ENCODE peak calls at places on chromosomes 6 and 20, in six cellular contexts. I is NCI-H774; P is AG10803; X is hepatocyte; L is progenitor cell of endocrine pancreas; H is CD8-positive, alpha-beta T cell. J is an unnamed sample.

GRCh38 chr20:19588731-19589130 is 169.3 kb upstream of the RIN2 start:
- DNase-seq in L (no peak), I (no peak), P (peak), H (no peak), X (peak), J (no peak)

GRCh38 chr6:22251331-22251730 is 45.5 kb downstream of the PRL start:
- DNase-seq in X (no peak), L (no peak), I (no peak), P (peak), H (no peak), J (no peak)

GRCh38 chr6:26383624-26384417 is 913 bp downstream of the BTN2A2 start:
- DNase-seq in L (no peak), P (peak), I (no peak), X (peak), H (no peak), J (no peak)

GRCh38 chr6:108744244-108744972 is 103.8 kb upstream of the ARMC2 start:
- DNase-seq in H (no peak), P (no peak), I (no peak), X (no peak), L (no peak), J (no peak)

GRCh38 chr6:142313284-142313683 is 11.5 kb downstream of the ADGRG6 start:
- DNase-seq in I (no peak), X (peak), L (no peak), H (no peak), P (peak), J (no peak)

GRCh38 chr20:4471221-4471620 is 250.5 kb upstream of the PRND start:
- DNase-seq in L (no peak), P (peak), H (no peak), X (no peak), I (no peak), J (no peak)

GRCh38 chr6:157240059-157240959 is 83.0 kb downstream of the TMEM242 start:
- DNase-seq in L (peak), P (peak), H (no peak), X (peak), I (peak), J (peak)

GRCh38 chr6:41072836-41073202 is at the start of gene NFYA:
- DNase-seq in P (no peak), X (no peak), I (peak), H (no peak), L (no peak), J (peak)

GRCh38 chr6:56840467-56841371 is 114.2 kb upstream of the BEND6 start:
- DNase-seq in L (no peak), H (no peak), I (no peak), X (peak), P (peak), J (no peak)

GRCh38 chr20:15528386-15529111 is 1044.7 kb downstream of the KIF16B start:
- DNase-seq in I (no peak), H (no peak), P (no peak), L (no peak), X (peak), J (no peak)

GRCh38 chr6:52253494-52253893 is 9.2 kb upstream of the IL17F start:
- DNase-seq in L (no peak), X (no peak), I (no peak), P (peak), H (no peak), J (no peak)

GRCh38 chr6:25717856-25718740 is 36.4 kb upstream of the SLC17A4 start:
- DNase-seq in L (no peak), H (no peak), P (peak), I (peak), X (peak), J (no peak)

GRCh38 chr6:1325471-1326309 is 13.8 kb downstream of the FOXQ1 start:
- DNase-seq in H (no peak), P (peak), X (peak), L (no peak), I (no peak), J (no peak)

GRCh38 chr6:132218063-132218696 is 183.1 kb downstream of the MOXD1 start:
- DNase-seq in L (no peak), H (no peak), I (no peak), P (no peak), X (peak), J (no peak)

GRCh38 chr6:107629545-107630147 is 139.7 kb downstream of the SOBP start:
- DNase-seq in I (peak), X (peak), P (no peak), L (no peak), H (no peak), J (no peak)

GRCh38 chr20:64033981-64034493 is 1.9 kb upstream of the C20orf204 start:
- DNase-seq in P (no peak), H (no peak), L (no peak), X (no peak), I (no peak), J (no peak)

GRCh38 chr6:37731888-37732287 is 34.2 kb upstream of the MDGA1 start:
- DNase-seq in L (no peak), I (no peak), X (no peak), P (no peak), H (no peak), J (no peak)

GRCh38 chr6:53506872-53507271 is 38.0 kb downstream of the GCLC start:
- DNase-seq in X (no peak), I (no peak), P (no peak), H (no peak), L (no peak), J (no peak)

GRCh38 chr6:142112451-142113061 is 20.2 kb upstream of the GJE1 start:
- DNase-seq in H (peak), X (peak), L (peak), P (peak), I (peak), J (peak)

GRCh38 chr20:9068232-9068781 is 580 bp upstream of the PLCB4 start:
- DNase-seq in I (peak), L (peak), P (peak), X (peak), H (no peak), J (peak)

GRCh38 chr20:33423141-33423834 is 20.3 kb downstream of the SNTA1 start:
- DNase-seq in P (peak), X (peak), I (no peak), L (no peak), H (no peak), J (no peak)